ENCODE peak calls at places on chromosomes 2 and 18, in five cellular contexts. U is K562; G is CD8-positive, alpha-beta T cell; A is right atrium auricular region; H is dorsolateral prefrontal cortex. L is an unnamed sample.

GRCh38 chr2:218788529-218789237 is 6.7 kb downstream of the CYP27A1 start:
- DNase-seq in U (no peak), G (no peak), A (no peak), H (no peak), L (no peak)

GRCh38 chr18:34514238-34514637 is 195.9 kb upstream of the DTNA start:
- DNase-seq in U (no peak), G (no peak), A (no peak), H (no peak), L (no peak)

GRCh38 chr18:37438417-37439180 is 127.0 kb downstream of the CELF4 start:
- DNase-seq in U (no peak), G (no peak), A (no peak), H (no peak), L (no peak)

GRCh38 chr2:144607899-144608477 is 88.1 kb upstream of the ZEB2 start:
- DNase-seq in U (no peak), G (no peak), A (no peak), H (no peak), L (no peak)

GRCh38 chr18:9808530-9809241 is 77.1 kb upstream of the TXNDC2 start:
- DNase-seq in U (no peak), G (no peak), A (no peak), H (peak; percentile 22), L (no peak)

GRCh38 chr2:108998911-108999310 is 9.9 kb upstream of the EDAR start:
- DNase-seq in U (no peak), G (no peak), A (no peak), H (no peak), L (no peak)

GRCh38 chr18:69138088-69138487 is 262.6 kb upstream of the DOK6 start:
- DNase-seq in U (no peak), G (no peak), A (no peak), H (no peak), L (no peak)

GRCh38 chr2:120231974-120232635 is 8.9 kb upstream of the TMEM185B start:
- DNase-seq in U (peak; percentile 41), G (peak; percentile 44), A (no peak), H (no peak), L (no peak)

GRCh38 chr2:171345971-171346722 is 87.6 kb downstream of the METTL8 start:
- DNase-seq in U (no peak), G (no peak), A (no peak), H (no peak), L (no peak)

GRCh38 chr2:69915050-69915945 is at the start of gene MXD1:
- DNase-seq in U (peak; percentile 27), G (peak; percentile 8), A (no peak), H (peak; percentile 35), L (no peak)

GRCh38 chr18:22189431-22189830 is 20.0 kb downstream of the GATA6 start:
- DNase-seq in U (no peak), G (no peak), A (peak; percentile 62), H (no peak), L (no peak)

GRCh38 chr18:46632401-46633089 is 24.5 kb downstream of the LOXHD1 start:
- DNase-seq in U (no peak), G (no peak), A (peak; percentile 40), H (peak; percentile 52), L (peak; percentile 69)

GRCh38 chr2:160576054-160576499 is 82.5 kb upstream of the RBMS1 start:
- DNase-seq in U (no peak), G (no peak), A (no peak), H (no peak), L (no peak)

GRCh38 chr2:239868556-239869181 is 156.5 kb downstream of the NDUFA10 start:
- DNase-seq in U (no peak), G (no peak), A (no peak), H (no peak), L (no peak)

GRCh38 chr18:12741351-12741750 is 38.5 kb downstream of the PSMG2 start:
- DNase-seq in U (no peak), G (no peak), A (no peak), H (no peak), L (no peak)

GRCh38 chr2:170923799-170924198 is 5.3 kb upstream of the GORASP2 start:
- DNase-seq in U (no peak), G (no peak), A (no peak), H (no peak), L (no peak)

GRCh38 chr2:170512271-170512670 is 202.9 kb upstream of the SP5 start:
- DNase-seq in U (no peak), G (no peak), A (no peak), H (peak; percentile 60), L (peak; percentile 52)

GRCh38 chr2:166610180-166610919 is 116.3 kb upstream of the SCN7A start:
- DNase-seq in U (no peak), G (no peak), A (no peak), H (no peak), L (no peak)

GRCh38 chr18:32469190-32469611 is 1.5 kb downstream of the GAREM1 start:
- DNase-seq in U (no peak), G (peak; percentile 5), A (no peak), H (peak; percentile 62), L (peak; percentile 6)

GRCh38 chr2:240955306-240956101 is 42.9 kb upstream of the SNED1 start:
- DNase-seq in U (no peak), G (no peak), A (peak; percentile 43), H (no peak), L (no peak)

GRCh38 chr18:44803019-44803650 is 122.4 kb downstream of the SETBP1 start:
- DNase-seq in U (no peak), G (no peak), A (peak; percentile 67), H (no peak), L (no peak)

GRCh38 chr2:176830362-176830761 is 382.2 kb upstream of the HNRNPA3 start:
- DNase-seq in U (peak; percentile 20), G (peak; percentile 46), A (no peak), H (no peak), L (no peak)

GRCh38 chr2:174664084-174664759 is 66.6 kb upstream of the WIPF1 start:
- DNase-seq in U (no peak), G (no peak), A (no peak), H (no peak), L (peak; percentile 7)

GRCh38 chr2:181138816-181139215 is 158.4 kb downstream of the UBE2E3 start:
- DNase-seq in U (no peak), G (no peak), A (no peak), H (no peak), L (no peak)

GRCh38 chr2:16716051-16716450 is 50.4 kb upstream of the CYRIA start:
- DNase-seq in U (no peak), G (no peak), A (peak; percentile 69), H (no peak), L (no peak)

GRCh38 chr2:94861308-94862152 is 9.7 kb upstream of the TEKT4 start:
- DNase-seq in U (no peak), G (no peak), A (no peak), H (no peak), L (no peak)

GRCh38 chr2:191713837-191714236 is 35.9 kb downstream of the NABP1 start:
- DNase-seq in U (no peak), G (no peak), A (no peak), H (no peak), L (no peak)

GRCh38 chr18:27656167-27656778 is 471.2 kb upstream of the CHST9 start:
- DNase-seq in U (no peak), G (no peak), A (no peak), H (no peak), L (no peak)

DNA sequence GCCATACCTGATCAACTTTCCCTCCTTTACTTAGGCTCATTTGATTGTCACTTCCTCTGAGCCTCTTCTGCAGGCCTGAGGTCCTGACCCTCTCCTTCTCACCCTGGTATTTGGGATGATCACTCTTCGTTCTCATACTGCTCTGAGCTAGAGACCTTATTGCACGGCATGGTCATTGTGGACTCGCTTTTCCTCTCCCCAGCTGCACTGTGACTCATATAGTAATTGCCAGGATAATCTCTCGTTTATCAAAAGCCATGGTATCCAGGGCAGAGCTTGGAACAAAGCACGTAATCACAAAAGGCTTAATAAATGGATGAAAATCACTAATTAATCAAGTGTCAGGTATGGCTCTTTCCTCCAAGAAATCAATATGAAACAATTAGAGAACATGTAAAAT is 40.9 kb upstream of the TRIB2 start:
- DNase-seq in U (no peak), G (no peak), A (no peak), H (no peak), L (no peak)
- H3K27ac ChIP-seq in U (peak overlapping the region; percentile 39), G (no peak overlapping the region), A (no peak overlapping the region), H (no peak overlapping the region), L (no peak overlapping the region)

GRCh38 chr2:222731183-222731582 is 59.7 kb downstream of the MOGAT1 start:
- DNase-seq in U (no peak), G (no peak), A (no peak), H (no peak), L (no peak)
- H3K27ac ChIP-seq in U (no peak overlapping the region), G (no peak overlapping the region), A (no peak overlapping the region), H (peak overlapping the region; percentile 67), L (no peak overlapping the region)

DNA sequence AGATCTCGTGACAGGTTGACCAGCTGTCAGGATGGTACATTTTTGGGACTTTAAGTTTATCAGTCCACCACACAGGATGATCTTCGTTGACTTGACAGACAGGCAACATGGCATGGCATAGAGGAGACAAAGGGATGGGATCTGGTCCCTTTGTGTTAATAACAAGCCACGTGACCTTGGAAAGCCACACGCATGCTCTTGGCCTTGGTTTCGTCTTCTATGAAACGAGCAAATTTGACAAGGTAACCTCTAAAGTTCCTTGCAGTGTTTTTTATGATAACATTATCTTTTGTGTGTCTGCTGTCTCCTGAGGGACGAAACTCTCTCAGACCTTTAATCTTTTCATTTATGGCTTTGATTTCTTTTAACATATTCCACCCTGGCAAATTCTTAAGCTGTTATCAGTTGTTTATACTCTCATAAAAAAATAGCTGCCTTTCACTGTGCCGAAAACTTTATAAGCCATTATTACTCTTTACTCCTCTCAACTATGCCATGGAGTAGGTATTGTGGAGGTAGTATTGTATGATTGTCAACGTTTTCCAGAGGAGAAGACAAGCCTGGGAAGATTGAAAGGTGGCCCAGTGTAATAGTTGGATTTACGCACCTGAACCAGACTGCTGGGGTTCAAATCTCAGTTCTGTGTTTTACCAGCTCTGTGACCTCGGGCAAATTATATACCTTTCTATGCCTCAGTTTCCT is 81.3 kb downstream of the MYOM1 start:
- DNase-seq in U (no peak), G (no peak), A (no peak), H (no peak), L (no peak)
- H3K27ac ChIP-seq in U (no peak overlapping the region), G (no peak overlapping the region), A (peak overlapping the region; percentile 9), H (no peak overlapping the region), L (no peak overlapping the region)

GRCh38 chr2:55595536-55595935 is 21.9 kb downstream of the PPP4R3B start:
- DNase-seq in U (no peak), G (no peak), A (no peak), H (no peak), L (no peak)

GRCh38 chr2:55585451-55586079 is 31.9 kb downstream of the PPP4R3B start:
- DNase-seq in U (no peak), G (no peak), A (no peak), H (no peak), L (no peak)

GRCh38 chr2:55592130-55592529 is 25.3 kb downstream of the PPP4R3B start:
- DNase-seq in U (no peak), G (no peak), A (no peak), H (no peak), L (no peak)

DNA sequence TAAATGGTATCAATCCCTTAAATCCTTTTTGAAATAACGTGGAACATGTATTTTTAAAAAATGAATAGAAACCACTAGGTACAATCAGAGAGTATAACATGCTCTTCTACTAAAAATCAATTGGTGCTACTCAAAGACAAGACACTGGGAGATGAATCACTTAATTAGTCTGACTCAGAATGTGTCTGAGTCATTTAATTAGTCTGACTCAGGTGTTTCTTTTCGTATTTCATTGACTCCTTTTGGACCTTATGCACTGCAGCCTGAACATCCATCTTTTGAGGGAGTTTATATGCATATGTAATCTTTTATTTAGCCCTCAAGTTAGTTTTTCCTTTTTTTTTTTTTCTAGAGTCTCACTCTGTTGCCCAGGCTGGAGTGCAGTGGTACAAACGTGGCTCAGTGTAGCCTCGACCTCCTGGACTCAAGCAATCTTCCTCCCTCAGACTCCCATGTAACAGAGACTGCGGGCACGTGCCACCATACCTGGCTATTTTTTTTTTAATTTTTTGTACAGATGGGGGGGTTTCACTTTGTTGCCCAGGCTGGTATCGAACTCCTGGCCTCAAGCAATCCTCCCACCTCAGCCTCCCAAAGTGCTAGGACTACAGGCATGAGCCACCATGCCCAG is 26.5 kb downstream of the PPP4R3B start:
- DNase-seq in U (peak; percentile 14), G (no peak), A (no peak), H (no peak), L (no peak)
- H3K27ac ChIP-seq in U (no peak overlapping the region), G (no peak overlapping the region), A (no peak overlapping the region), H (no peak overlapping the region), L (no peak overlapping the region)

L was measured in caudate nucleus.